ENCODE peak calls at places on chromosome 10, in five cellular contexts. One of them, this sample, is unnamed. For H3K36me3, the result is how much of the 10 kb centered on the place peaks cover.

GRCh38 chr10:83083866-83084265 is 1055.4 kb upstream of the GHITM start:
- DNase-seq in mucosa of descending colon: no peak
- DNase-seq in GM23338: no peak
- DNase-seq in transverse colon: no peak
- DNase-seq in uterus: no peak
- DNase-seq in this sample: no peak

GRCh38 chr10:22372922-22373321 is 27.6 kb downstream of the SPAG6 start:
- DNase-seq in mucosa of descending colon: no peak
- DNase-seq in GM23338: no peak
- DNase-seq in transverse colon: no peak
- DNase-seq in uterus: no peak
- DNase-seq in this sample: no peak

GRCh38 chr10:3714526-3714925 is 70.5 kb downstream of the KLF6 start:
- DNase-seq in mucosa of descending colon: no peak
- DNase-seq in GM23338: no peak
- DNase-seq in transverse colon: no peak
- DNase-seq in uterus: no peak
- DNase-seq in this sample: no peak

GRCh38 chr10:88293073-88293472 is 290.0 kb downstream of the RNLS start:
- DNase-seq in mucosa of descending colon: no peak
- DNase-seq in GM23338: no peak
- DNase-seq in transverse colon: no peak
- DNase-seq in uterus: no peak
- DNase-seq in this sample: no peak

GRCh38 chr10:103967433-103968142 is 648 bp downstream of the SLK start:
- DNase-seq in mucosa of descending colon: peak
- DNase-seq in GM23338: peak
- DNase-seq in transverse colon: peak
- DNase-seq in uterus: peak
- DNase-seq in this sample: peak

GRCh38 chr10:84088626-84089025 is 50.7 kb upstream of the GHITM start:
- DNase-seq in mucosa of descending colon: no peak
- DNase-seq in GM23338: no peak
- DNase-seq in transverse colon: no peak
- DNase-seq in uterus: no peak
- DNase-seq in this sample: no peak

GRCh38 chr10:79051766-79052165 is 17.0 kb upstream of the ZMIZ1 start:
- DNase-seq in mucosa of descending colon: peak
- DNase-seq in GM23338: no peak
- DNase-seq in transverse colon: no peak
- DNase-seq in uterus: no peak
- DNase-seq in this sample: no peak

GRCh38 chr10:132836832-132837540 is 51.0 kb upstream of the NKX6-2 start:
- DNase-seq in mucosa of descending colon: peak
- DNase-seq in GM23338: peak
- DNase-seq in transverse colon: no peak
- DNase-seq in uterus: no peak
- DNase-seq in this sample: peak

GRCh38 chr10:45558406-45558805 is 114.2 kb downstream of the ZFAND4 start:
- DNase-seq in mucosa of descending colon: no peak
- DNase-seq in GM23338: no peak
- DNase-seq in transverse colon: no peak
- DNase-seq in uterus: no peak
- DNase-seq in this sample: no peak

GRCh38 chr10:1204434-1205326 is 148.5 kb downstream of the WDR37 start:
- DNase-seq in mucosa of descending colon: no peak
- DNase-seq in GM23338: no peak
- DNase-seq in transverse colon: no peak
- DNase-seq in uterus: no peak
- DNase-seq in this sample: no peak

GRCh38 chr10:125775491-125776106 is at the start of gene MMP21:
- DNase-seq in mucosa of descending colon: no peak
- DNase-seq in GM23338: no peak
- DNase-seq in transverse colon: no peak
- DNase-seq in uterus: no peak
- DNase-seq in this sample: no peak

GRCh38 chr10:70588852-70589570 is 13.5 kb downstream of the PRF1 start:
- DNase-seq in mucosa of descending colon: no peak
- DNase-seq in GM23338: no peak
- DNase-seq in transverse colon: no peak
- DNase-seq in uterus: no peak
- DNase-seq in this sample: no peak

GRCh38 chr10:1643161-1643910 is 94.0 kb downstream of the ADARB2 start:
- DNase-seq in mucosa of descending colon: peak
- DNase-seq in GM23338: peak
- DNase-seq in transverse colon: no peak
- DNase-seq in uterus: no peak
- DNase-seq in this sample: peak

GRCh38 chr10:126749030-126749655 is 78.7 kb upstream of the C10orf90 start:
- DNase-seq in mucosa of descending colon: peak
- DNase-seq in GM23338: peak
- DNase-seq in transverse colon: peak
- DNase-seq in uterus: peak
- DNase-seq in this sample: peak

GRCh38 chr10:124604214-124605000 is 139.8 kb downstream of the FAM53B start:
- DNase-seq in mucosa of descending colon: no peak
- DNase-seq in GM23338: no peak
- DNase-seq in transverse colon: no peak
- DNase-seq in uterus: no peak
- DNase-seq in this sample: no peak

GRCh38 chr10:11865561-11865960 is 42.4 kb downstream of the PROSER2 start:
- DNase-seq in mucosa of descending colon: no peak
- DNase-seq in GM23338: no peak
- DNase-seq in transverse colon: no peak
- DNase-seq in uterus: no peak
- DNase-seq in this sample: no peak

GRCh38 chr10:78470267-78471103 is 436.8 kb downstream of the RPS24 start:
- DNase-seq in mucosa of descending colon: no peak
- DNase-seq in GM23338: no peak
- DNase-seq in transverse colon: no peak
- DNase-seq in uterus: no peak
- DNase-seq in this sample: no peak

GRCh38 chr10:91077549-91078017 is 142.9 kb upstream of the PCGF5 start:
- DNase-seq in mucosa of descending colon: peak
- DNase-seq in GM23338: no peak
- DNase-seq in transverse colon: peak
- DNase-seq in uterus: peak
- DNase-seq in this sample: no peak

GRCh38 chr10:89373916-89374711 is 3.7 kb upstream of the IFIT1B start:
- DNase-seq in mucosa of descending colon: peak
- DNase-seq in GM23338: no peak
- DNase-seq in transverse colon: peak
- DNase-seq in uterus: peak
- DNase-seq in this sample: no peak

GRCh38 chr10:84191106-84191505 is 3.2 kb upstream of the CDHR1 start:
- DNase-seq in mucosa of descending colon: no peak
- DNase-seq in GM23338: no peak
- DNase-seq in transverse colon: peak
- DNase-seq in uterus: no peak
- DNase-seq in this sample: no peak

GRCh38 chr10:15182541-15183207 is 14.2 kb upstream of the NMT2 start:
- DNase-seq in mucosa of descending colon: no peak
- DNase-seq in GM23338: no peak
- DNase-seq in transverse colon: no peak
- DNase-seq in uterus: no peak
- DNase-seq in this sample: no peak

GRCh38 chr10:33193867-33194521 is 140.5 kb downstream of the NRP1 start:
- DNase-seq in mucosa of descending colon: peak
- DNase-seq in GM23338: no peak
- DNase-seq in transverse colon: peak
- DNase-seq in uterus: no peak
- DNase-seq in this sample: no peak

GRCh38 chr10:22321831-22322662 is 1.1 kb downstream of the BMI1 start:
- DNase-seq in mucosa of descending colon: no peak
- DNase-seq in GM23338: peak
- DNase-seq in transverse colon: no peak
- DNase-seq in uterus: no peak
- DNase-seq in this sample: peak

GRCh38 chr10:44743539-44743938 is 167.6 kb upstream of the TMEM72 start:
- DNase-seq in mucosa of descending colon: no peak
- DNase-seq in GM23338: no peak
- DNase-seq in transverse colon: no peak
- DNase-seq in uterus: no peak
- DNase-seq in this sample: no peak

GRCh38 chr10:89793649-89794254 is 92.4 kb downstream of the KIF20B start:
- DNase-seq in mucosa of descending colon: peak
- DNase-seq in GM23338: peak
- DNase-seq in transverse colon: no peak
- DNase-seq in uterus: no peak
- DNase-seq in this sample: peak

GRCh38 chr10:93951905-93952304 is 41.8 kb upstream of the PLCE1 start:
- DNase-seq in mucosa of descending colon: no peak
- DNase-seq in GM23338: no peak
- DNase-seq in transverse colon: no peak
- DNase-seq in uterus: no peak
- DNase-seq in this sample: no peak

DNA sequence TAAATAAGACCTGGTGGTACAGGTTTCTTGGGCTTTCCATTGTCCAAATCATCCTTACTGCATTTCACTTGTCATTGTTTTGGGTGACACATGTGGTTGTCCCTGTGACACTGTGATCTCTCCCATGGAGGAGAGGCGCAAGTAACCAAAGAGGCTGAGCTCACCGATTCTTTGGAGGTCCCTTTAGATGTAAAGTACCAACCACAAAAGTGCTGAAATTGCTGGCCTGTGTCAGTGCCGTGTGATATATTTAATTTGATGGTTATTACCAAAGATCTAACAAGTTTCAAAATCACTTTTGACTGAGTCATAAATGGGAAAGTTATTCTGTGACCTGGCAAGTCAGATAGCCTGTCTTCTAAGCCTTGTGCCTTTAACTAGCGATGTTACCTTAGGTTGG is 19.4 kb downstream of the MCM10 start:
- DNase-seq in mucosa of descending colon: no peak
- DNase-seq in GM23338: no peak
- DNase-seq in transverse colon: no peak
- DNase-seq in uterus: no peak
- DNase-seq in this sample: no peak
- H3K36me3 ChIP-seq in mucosa of descending colon: under half
- H3K36me3 ChIP-seq in GM23338: half or more
- H3K36me3 ChIP-seq in transverse colon: under half
- H3K36me3 ChIP-seq in uterus: under half
- H3K36me3 ChIP-seq in this sample: half or more

GRCh38 chr10:73716251-73716650 is 18.3 kb upstream of the AGAP5 start:
- DNase-seq in mucosa of descending colon: no peak
- DNase-seq in GM23338: no peak
- DNase-seq in transverse colon: no peak
- DNase-seq in uterus: no peak
- DNase-seq in this sample: no peak
- H3K36me3 ChIP-seq in mucosa of descending colon: under half
- H3K36me3 ChIP-seq in GM23338: under half
- H3K36me3 ChIP-seq in transverse colon: under half
- H3K36me3 ChIP-seq in uterus: under half
- H3K36me3 ChIP-seq in this sample: half or more

DNA sequence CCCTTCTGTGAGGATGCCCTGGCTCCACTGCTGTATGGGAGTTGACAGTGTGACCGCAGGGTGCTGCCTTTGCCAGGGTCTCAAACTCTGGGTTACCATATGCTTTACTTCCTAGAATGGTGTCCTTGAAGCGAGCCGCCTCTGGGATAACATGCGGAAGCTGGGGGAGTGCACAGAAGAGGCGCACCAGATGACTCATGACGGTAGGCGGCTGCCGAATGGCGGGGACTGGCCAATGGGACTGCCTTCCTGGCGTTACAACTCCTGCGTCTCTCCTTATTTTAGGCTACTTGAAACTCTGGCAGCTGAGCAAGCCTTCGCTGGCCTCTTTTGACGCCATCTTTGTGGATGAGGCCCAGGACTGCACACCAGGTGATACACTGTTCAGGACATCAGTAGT is 27.3 kb downstream of the FBH1 start:
- DNase-seq in mucosa of descending colon: no peak
- DNase-seq in GM23338: no peak
- DNase-seq in transverse colon: no peak
- DNase-seq in uterus: no peak
- DNase-seq in this sample: no peak
- H3K36me3 ChIP-seq in mucosa of descending colon: under half
- H3K36me3 ChIP-seq in GM23338: half or more
- H3K36me3 ChIP-seq in transverse colon: half or more
- H3K36me3 ChIP-seq in uterus: under half
- H3K36me3 ChIP-seq in this sample: half or more

GRCh38 chr10:122145113-122145512 is 126.0 kb upstream of the BTBD16 start:
- DNase-seq in mucosa of descending colon: no peak
- DNase-seq in GM23338: no peak
- DNase-seq in transverse colon: no peak
- DNase-seq in uterus: no peak
- DNase-seq in this sample: no peak
- H3K36me3 ChIP-seq in mucosa of descending colon: under half
- H3K36me3 ChIP-seq in GM23338: under half
- H3K36me3 ChIP-seq in transverse colon: under half
- H3K36me3 ChIP-seq in uterus: under half
- H3K36me3 ChIP-seq in this sample: under half

DNA sequence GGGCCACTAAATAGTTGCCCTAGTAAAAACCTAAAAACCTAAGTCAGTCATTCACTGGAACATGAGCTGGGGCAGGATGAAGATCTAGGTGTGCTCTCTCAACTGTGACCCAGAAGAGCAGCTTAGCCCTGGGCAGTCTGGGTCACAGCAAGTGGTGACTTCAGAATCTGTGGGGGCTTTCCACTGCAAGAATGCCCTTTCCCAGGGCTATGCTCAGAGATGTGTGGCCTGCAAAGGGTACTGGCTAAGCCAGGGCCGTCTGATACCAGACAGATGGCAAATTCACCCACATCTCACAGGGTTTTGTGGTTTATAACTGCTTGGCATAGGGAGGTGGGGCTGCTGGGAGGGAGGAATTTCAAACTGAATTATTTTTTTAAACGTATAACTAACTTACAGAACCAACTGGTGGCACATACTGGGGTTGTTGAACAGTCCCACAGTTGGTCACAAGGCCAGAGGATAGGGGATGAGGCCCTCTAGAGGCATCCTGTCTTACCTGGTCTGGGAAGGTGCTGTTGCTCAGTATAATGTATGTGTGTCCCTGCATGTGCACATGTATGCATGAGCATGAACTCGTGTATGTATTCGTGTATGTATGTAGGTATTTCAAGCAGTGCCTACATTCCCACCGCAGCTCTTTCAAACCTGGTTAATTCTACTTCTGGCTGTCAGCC is 63.2 kb downstream of the PRPF18 start:
- DNase-seq in mucosa of descending colon: no peak
- DNase-seq in GM23338: no peak
- DNase-seq in transverse colon: no peak
- DNase-seq in uterus: no peak
- DNase-seq in this sample: no peak
- H3K36me3 ChIP-seq in mucosa of descending colon: under half
- H3K36me3 ChIP-seq in GM23338: under half
- H3K36me3 ChIP-seq in transverse colon: under half
- H3K36me3 ChIP-seq in uterus: under half
- H3K36me3 ChIP-seq in this sample: under half

This sample was measured in neuronal stem cell.